ENCODE peak calls at places on chromosomes 4 and X, in six cellular contexts. V is A549; M is Peyer's patch; J is naive thymus-derived CD4-positive, alpha-beta T cell; E is CD4-positive, CD25-positive, alpha-beta regulatory T cell; R is pancreas. T is an unnamed sample.

GRCh38 chrX:115147220-115147619 is 42.0 kb upstream of the RBMXL3 start:
- DNase-seq in J (no peak), V (peak; percentile 16), M (no peak), E (no peak), R (no peak), T (peak; percentile 60)

GRCh38 chr4:56799291-56799823 is 22.1 kb downstream of the SPINK2 start:
- DNase-seq in E (no peak), V (no peak), J (no peak), R (no peak), M (no peak), T (no peak)

GRCh38 chrX:118935352-118935751 is 39.1 kb upstream of the LONRF3 start:
- DNase-seq in J (no peak), M (no peak), R (no peak), E (no peak), V (no peak), T (no peak)

GRCh38 chr4:101123231-101123630 is 224.1 kb downstream of the PPP3CA start:
- DNase-seq in M (no peak), V (no peak), J (no peak), E (no peak), R (no peak), T (no peak)

GRCh38 chr4:113835005-113835404 is 73.5 kb upstream of the CAMK2D start:
- DNase-seq in J (no peak), E (no peak), R (no peak), M (no peak), V (no peak), T (no peak)

GRCh38 chr4:81789741-81790402 is 318.2 kb upstream of the RASGEF1B start:
- DNase-seq in E (no peak), V (no peak), M (no peak), R (no peak), J (peak; percentile 0), T (no peak)

GRCh38 chr4:10747186-10747585 is 62.6 kb upstream of the CLNK start:
- DNase-seq in J (no peak), V (no peak), M (no peak), R (no peak), E (no peak), T (no peak)

GRCh38 chr4:137421796-137422195 is 110.5 kb downstream of the PCDH18 start:
- DNase-seq in R (no peak), E (no peak), M (no peak), V (no peak), J (no peak), T (no peak)

GRCh38 chrX:41457618-41458192 is 10.6 kb downstream of the NYX start:
- DNase-seq in E (peak; percentile 71), R (no peak), V (no peak), J (no peak), M (no peak), T (no peak)

GRCh38 chrX:43269201-43269600 is 386.9 kb upstream of the MAOA start:
- DNase-seq in V (no peak), M (no peak), R (no peak), J (no peak), E (no peak), T (no peak)

GRCh38 chr4:38547052-38547451 is 116.9 kb upstream of the KLF3 start:
- DNase-seq in E (no peak), V (no peak), J (no peak), R (no peak), M (no peak), T (no peak)

GRCh38 chr4:38548256-38548655 is 115.7 kb upstream of the KLF3 start:
- DNase-seq in M (no peak), J (no peak), E (no peak), R (no peak), V (no peak), T (no peak)
- H3K27ac ChIP-seq in M (no peak overlapping the region), J (no peak overlapping the region), E (no peak overlapping the region), R (no peak overlapping the region), V (no peak overlapping the region), T (no peak overlapping the region)

GRCh38 chrX:56764975-56765791 is 36.1 kb downstream of the NBDY start:
- DNase-seq in J (peak; percentile 53), E (peak; percentile 79), R (no peak), M (peak; percentile 52), V (no peak), T (peak; percentile 73)

GRCh38 chrX:56763556-56764152 is 34.6 kb downstream of the NBDY start:
- DNase-seq in R (no peak), V (no peak), M (peak; percentile 77), J (peak; percentile 82), E (peak; percentile 91), T (peak; percentile 90)

GRCh38 chrX:56764153-56764974 is 35.3 kb downstream of the NBDY start:
- DNase-seq in V (peak; percentile 73), E (peak; percentile 94), M (peak; percentile 77), R (peak; percentile 74), J (peak; percentile 89), T (peak; percentile 93)

GRCh38 chrX:56766554-56767412 is 37.7 kb downstream of the NBDY start:
- DNase-seq in J (no peak), R (no peak), E (peak; percentile 36), V (no peak), M (peak; percentile 17), T (peak; percentile 68)

DNA sequence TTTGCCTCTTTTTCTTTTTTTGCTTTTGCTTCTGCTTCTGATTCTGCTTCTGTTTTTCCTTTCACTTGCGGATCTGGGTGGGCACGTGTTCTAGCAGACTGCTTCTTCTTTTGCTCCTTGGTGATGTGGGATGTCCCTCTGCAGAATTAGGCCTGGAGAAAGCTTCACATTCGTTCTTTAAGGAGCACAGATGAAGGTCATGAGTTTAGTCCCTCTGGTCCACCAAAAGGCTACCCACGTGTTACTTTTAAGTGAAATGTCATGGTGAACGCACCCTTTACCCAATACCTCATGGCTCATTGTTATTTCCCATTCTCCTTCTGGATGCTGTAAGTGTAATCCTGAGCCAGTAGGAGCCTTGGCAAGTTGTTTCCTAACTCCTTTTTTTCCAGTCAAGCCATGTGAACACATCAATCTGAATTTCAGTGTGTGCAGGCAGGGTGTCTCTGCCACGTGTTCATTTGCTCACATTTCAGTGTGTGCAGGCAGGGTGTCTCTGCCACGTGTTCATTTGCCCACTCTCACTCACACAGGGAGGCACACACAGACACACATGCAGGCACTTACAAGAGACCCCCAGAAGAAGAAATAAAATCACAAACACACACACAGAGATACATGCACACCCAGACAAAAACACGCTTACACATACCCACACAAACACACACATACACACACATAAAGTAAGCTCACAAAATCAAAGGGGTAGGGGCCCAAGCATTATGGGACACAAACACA is 36.9 kb downstream of the NBDY start:
- DNase-seq in E (peak; percentile 44), J (no peak), V (no peak), M (peak; percentile 61), R (no peak), T (peak; percentile 64)
- H3K27ac ChIP-seq in E (peak overlapping the region; percentile 79), J (peak overlapping the region; percentile 82), V (no peak overlapping the region), M (peak overlapping the region; percentile 84), R (no peak overlapping the region), T (peak overlapping the region; percentile 82)

DNA sequence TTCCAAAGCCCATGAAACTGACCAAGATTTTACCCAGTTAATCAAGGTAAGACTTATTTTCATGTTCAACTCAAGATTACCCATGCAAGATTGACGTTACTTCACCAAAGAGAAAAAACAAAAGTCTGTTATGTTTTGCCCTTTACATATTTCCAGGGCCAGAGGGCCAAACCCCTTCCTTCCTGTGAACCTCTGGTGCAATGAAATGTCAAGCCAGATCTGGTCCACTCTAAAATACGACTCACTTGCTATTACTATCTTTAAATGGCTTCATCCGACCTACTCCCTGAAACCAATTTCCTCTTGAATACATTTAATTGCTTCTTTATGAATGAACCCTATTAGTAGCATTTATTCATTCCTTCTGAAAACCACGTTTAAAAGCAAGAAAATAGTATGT is 33.0 kb downstream of the TSPAN5 start:
- DNase-seq in J (no peak), R (no peak), M (no peak), V (no peak), E (peak; percentile 31), T (no peak)
- H3K27ac ChIP-seq in J (no peak overlapping the region), R (no peak overlapping the region), M (no peak overlapping the region), V (peak overlapping the region; percentile 43), E (no peak overlapping the region), T (no peak overlapping the region)

GRCh38 chr4:124941267-124941666 is 228.7 kb upstream of the ANKRD50 start:
- DNase-seq in M (no peak), V (no peak), J (no peak), R (no peak), E (no peak), T (no peak)
- H3K27ac ChIP-seq in M (no peak overlapping the region), V (no peak overlapping the region), J (no peak overlapping the region), R (no peak overlapping the region), E (no peak overlapping the region), T (no peak overlapping the region)

GRCh38 chrX:105299286-105299685 is 78.8 kb upstream of the TEX13A start:
- DNase-seq in R (no peak), M (no peak), V (no peak), E (no peak), J (no peak), T (no peak)
- H3K27ac ChIP-seq in R (no peak overlapping the region), M (no peak overlapping the region), V (no peak overlapping the region), E (no peak overlapping the region), J (no peak overlapping the region), T (no peak overlapping the region)

GRCh38 chr4:142365386-142365785 is 480.7 kb downstream of the INPP4B start:
- DNase-seq in V (no peak), M (no peak), E (no peak), J (no peak), R (no peak), T (no peak)

GRCh38 chr4:142367326-142368188 is 478.5 kb downstream of the INPP4B start:
- DNase-seq in V (no peak), E (no peak), R (no peak), M (no peak), J (no peak), T (no peak)

GRCh38 chr4:142363686-142364085 is 482.4 kb downstream of the INPP4B start:
- DNase-seq in J (no peak), R (no peak), E (no peak), V (no peak), M (no peak), T (no peak)

GRCh38 chr4:142369141-142369540 is 477.0 kb downstream of the INPP4B start:
- DNase-seq in R (no peak), M (no peak), V (no peak), E (no peak), J (no peak), T (no peak)

GRCh38 chr4:142366821-142367220 is 479.3 kb downstream of the INPP4B start:
- DNase-seq in V (no peak), R (no peak), J (no peak), M (no peak), E (no peak), T (no peak)
- H3K27ac ChIP-seq in V (no peak overlapping the region), R (no peak overlapping the region), J (peak overlapping the region; percentile 51), M (no peak overlapping the region), E (no peak overlapping the region), T (no peak overlapping the region)

GRCh38 chrX:23907106-23907495 is 637 bp downstream of the APOO start:
- DNase-seq in M (no peak), E (no peak), V (no peak), R (no peak), J (no peak), T (peak; percentile 81)
- H3K27ac ChIP-seq in M (peak overlapping the region; percentile 82), E (peak overlapping the region; percentile 90), V (peak overlapping the region; percentile 99), R (peak overlapping the region; percentile 84), J (peak overlapping the region; percentile 88), T (peak overlapping the region; percentile 93)

GRCh38 chrX:33183366-33183765 is 28.0 kb downstream of the DMD start:
- DNase-seq in V (no peak), J (no peak), M (no peak), E (no peak), R (no peak), T (peak; percentile 86)
- H3K27ac ChIP-seq in V (no peak overlapping the region), J (no peak overlapping the region), M (no peak overlapping the region), E (no peak overlapping the region), R (peak overlapping the region; percentile 37), T (peak overlapping the region; percentile 82)

T was measured in Karpas-422.